ENCODE peak calls at places on chromosome 19, in five cellular contexts. One of them, this sample, is unnamed.

GRCh38 chr19:48443262-48443661 is 2.5 kb upstream of the GRWD1 start:
- DNase-seq in islet precursor cell: no peak
- DNase-seq in frontal cortex: peak
- DNase-seq in progenitor cell of endocrine pancreas: no peak
- DNase-seq in stimulated activated naive B cell treated with anti-CD40 and anti-IgM and Interleukin-4, amounts not matched to agents 10 μg/mL and 1 μg/mL and 100 μg/mL, for 72 hours: no peak
- DNase-seq in this sample: no peak

GRCh38 chr19:13334801-13335481 is 171.3 kb downstream of the CACNA1A start:
- DNase-seq in islet precursor cell: no peak
- DNase-seq in frontal cortex: no peak
- DNase-seq in progenitor cell of endocrine pancreas: no peak
- DNase-seq in stimulated activated naive B cell treated with anti-CD40 and anti-IgM and Interleukin-4, amounts not matched to agents 10 μg/mL and 1 μg/mL and 100 μg/mL, for 72 hours: no peak
- DNase-seq in this sample: no peak

GRCh38 chr19:41039806-41040205 is 48.4 kb upstream of the CYP2A13 start:
- DNase-seq in islet precursor cell: no peak
- DNase-seq in frontal cortex: no peak
- DNase-seq in progenitor cell of endocrine pancreas: no peak
- DNase-seq in stimulated activated naive B cell treated with anti-CD40 and anti-IgM and Interleukin-4, amounts not matched to agents 10 μg/mL and 1 μg/mL and 100 μg/mL, for 72 hours: no peak
- DNase-seq in this sample: no peak

GRCh38 chr19:12232961-12233360 is 61.7 kb downstream of the ZNF44 start:
- DNase-seq in islet precursor cell: no peak
- DNase-seq in frontal cortex: no peak
- DNase-seq in progenitor cell of endocrine pancreas: no peak
- DNase-seq in stimulated activated naive B cell treated with anti-CD40 and anti-IgM and Interleukin-4, amounts not matched to agents 10 μg/mL and 1 μg/mL and 100 μg/mL, for 72 hours: no peak
- DNase-seq in this sample: no peak

GRCh38 chr19:38993271-38993670 is 17.7 kb upstream of the FBXO17 start:
- DNase-seq in islet precursor cell: peak
- DNase-seq in frontal cortex: no peak
- DNase-seq in progenitor cell of endocrine pancreas: no peak
- DNase-seq in stimulated activated naive B cell treated with anti-CD40 and anti-IgM and Interleukin-4, amounts not matched to agents 10 μg/mL and 1 μg/mL and 100 μg/mL, for 72 hours: no peak
- DNase-seq in this sample: no peak

GRCh38 chr19:21127001-21127400 is 14.8 kb upstream of the ZNF431 start:
- DNase-seq in islet precursor cell: no peak
- DNase-seq in frontal cortex: no peak
- DNase-seq in progenitor cell of endocrine pancreas: no peak
- DNase-seq in stimulated activated naive B cell treated with anti-CD40 and anti-IgM and Interleukin-4, amounts not matched to agents 10 μg/mL and 1 μg/mL and 100 μg/mL, for 72 hours: no peak
- DNase-seq in this sample: no peak

GRCh38 chr19:21604351-21604926 is 99.0 kb downstream of the ZNF429 start:
- DNase-seq in islet precursor cell: no peak
- DNase-seq in frontal cortex: no peak
- DNase-seq in progenitor cell of endocrine pancreas: no peak
- DNase-seq in stimulated activated naive B cell treated with anti-CD40 and anti-IgM and Interleukin-4, amounts not matched to agents 10 μg/mL and 1 μg/mL and 100 μg/mL, for 72 hours: no peak
- DNase-seq in this sample: peak

GRCh38 chr19:46181386-46181774 is 33.3 kb downstream of the IGFL2 start:
- DNase-seq in islet precursor cell: no peak
- DNase-seq in frontal cortex: no peak
- DNase-seq in progenitor cell of endocrine pancreas: no peak
- DNase-seq in stimulated activated naive B cell treated with anti-CD40 and anti-IgM and Interleukin-4, amounts not matched to agents 10 μg/mL and 1 μg/mL and 100 μg/mL, for 72 hours: no peak
- DNase-seq in this sample: no peak

GRCh38 chr19:2507109-2507508 is 31.2 kb downstream of the GADD45B start:
- DNase-seq in islet precursor cell: no peak
- DNase-seq in frontal cortex: no peak
- DNase-seq in progenitor cell of endocrine pancreas: peak
- DNase-seq in stimulated activated naive B cell treated with anti-CD40 and anti-IgM and Interleukin-4, amounts not matched to agents 10 μg/mL and 1 μg/mL and 100 μg/mL, for 72 hours: no peak
- DNase-seq in this sample: no peak

GRCh38 chr19:37074111-37074510 is 4.1 kb upstream of the ZNF420 start:
- DNase-seq in islet precursor cell: no peak
- DNase-seq in frontal cortex: no peak
- DNase-seq in progenitor cell of endocrine pancreas: no peak
- DNase-seq in stimulated activated naive B cell treated with anti-CD40 and anti-IgM and Interleukin-4, amounts not matched to agents 10 μg/mL and 1 μg/mL and 100 μg/mL, for 72 hours: no peak
- DNase-seq in this sample: no peak

GRCh38 chr19:10874019-10874418 is 2.7 kb downstream of the CARM1 start:
- DNase-seq in islet precursor cell: no peak
- DNase-seq in frontal cortex: no peak
- DNase-seq in progenitor cell of endocrine pancreas: no peak
- DNase-seq in stimulated activated naive B cell treated with anti-CD40 and anti-IgM and Interleukin-4, amounts not matched to agents 10 μg/mL and 1 μg/mL and 100 μg/mL, for 72 hours: no peak
- DNase-seq in this sample: no peak

GRCh38 chr19:2385053-2385721 is 25.1 kb downstream of the TMPRSS9 start:
- DNase-seq in islet precursor cell: peak
- DNase-seq in frontal cortex: no peak
- DNase-seq in progenitor cell of endocrine pancreas: no peak
- DNase-seq in stimulated activated naive B cell treated with anti-CD40 and anti-IgM and Interleukin-4, amounts not matched to agents 10 μg/mL and 1 μg/mL and 100 μg/mL, for 72 hours: no peak
- DNase-seq in this sample: peak

GRCh38 chr19:55554302-55554701 is 9.0 kb upstream of the SBK3 start:
- DNase-seq in islet precursor cell: no peak
- DNase-seq in frontal cortex: no peak
- DNase-seq in progenitor cell of endocrine pancreas: no peak
- DNase-seq in stimulated activated naive B cell treated with anti-CD40 and anti-IgM and Interleukin-4, amounts not matched to agents 10 μg/mL and 1 μg/mL and 100 μg/mL, for 72 hours: no peak
- DNase-seq in this sample: peak

GRCh38 chr19:12646551-12646950 is 20.0 kb downstream of the MAN2B1 start:
- DNase-seq in islet precursor cell: no peak
- DNase-seq in frontal cortex: peak
- DNase-seq in progenitor cell of endocrine pancreas: no peak
- DNase-seq in stimulated activated naive B cell treated with anti-CD40 and anti-IgM and Interleukin-4, amounts not matched to agents 10 μg/mL and 1 μg/mL and 100 μg/mL, for 72 hours: no peak
- DNase-seq in this sample: no peak

GRCh38 chr19:19270749-19271571 is 2.1 kb downstream of the TM6SF2 start:
- DNase-seq in islet precursor cell: peak
- DNase-seq in frontal cortex: no peak
- DNase-seq in progenitor cell of endocrine pancreas: no peak
- DNase-seq in stimulated activated naive B cell treated with anti-CD40 and anti-IgM and Interleukin-4, amounts not matched to agents 10 μg/mL and 1 μg/mL and 100 μg/mL, for 72 hours: no peak
- DNase-seq in this sample: no peak

GRCh38 chr19:40799558-40800338 is 757 bp downstream of the EGLN2 start:
- DNase-seq in islet precursor cell: peak
- DNase-seq in frontal cortex: no peak
- DNase-seq in progenitor cell of endocrine pancreas: no peak
- DNase-seq in stimulated activated naive B cell treated with anti-CD40 and anti-IgM and Interleukin-4, amounts not matched to agents 10 μg/mL and 1 μg/mL and 100 μg/mL, for 72 hours: no peak
- DNase-seq in this sample: peak

GRCh38 chr19:10271543-10272086 is 695 bp downstream of the ICAM1 start:
- DNase-seq in islet precursor cell: no peak
- DNase-seq in frontal cortex: no peak
- DNase-seq in progenitor cell of endocrine pancreas: no peak
- DNase-seq in stimulated activated naive B cell treated with anti-CD40 and anti-IgM and Interleukin-4, amounts not matched to agents 10 μg/mL and 1 μg/mL and 100 μg/mL, for 72 hours: peak
- DNase-seq in this sample: no peak

GRCh38 chr19:459724-460511 is 915 bp downstream of the SHC2 start:
- DNase-seq in islet precursor cell: peak
- DNase-seq in frontal cortex: peak
- DNase-seq in progenitor cell of endocrine pancreas: peak
- DNase-seq in stimulated activated naive B cell treated with anti-CD40 and anti-IgM and Interleukin-4, amounts not matched to agents 10 μg/mL and 1 μg/mL and 100 μg/mL, for 72 hours: no peak
- DNase-seq in this sample: peak

GRCh38 chr19:39411006-39411831 is 1.2 kb upstream of the PLEKHG2 start:
- DNase-seq in islet precursor cell: no peak
- DNase-seq in frontal cortex: no peak
- DNase-seq in progenitor cell of endocrine pancreas: no peak
- DNase-seq in stimulated activated naive B cell treated with anti-CD40 and anti-IgM and Interleukin-4, amounts not matched to agents 10 μg/mL and 1 μg/mL and 100 μg/mL, for 72 hours: no peak
- DNase-seq in this sample: no peak

This sample was measured in iPS-NIHi11.